ENCODE peak calls at places on chromosome 1, in four cellular contexts. U, L, C and J are unnamed samples.

GRCh38 chr1:54927475-54928240 is 40.7 kb upstream of the DHCR24 start:
- DNase-seq in U (peak; percentile 20), L (no peak), C (no peak), J (no peak)

GRCh38 chr1:56773341-56774066 is 45.7 kb downstream of the FYB2 start:
- DNase-seq in U (no peak), L (no peak), C (no peak), J (no peak)

GRCh38 chr1:77605246-77606026 is 77.0 kb downstream of the ZZZ3 start:
- DNase-seq in U (no peak), L (no peak), C (no peak), J (no peak)

GRCh38 chr1:23596382-23597358 is 37.4 kb upstream of the ID3 start:
- DNase-seq in U (no peak), L (no peak), C (no peak), J (no peak)

GRCh38 chr1:110785055-110785454 is 87.9 kb upstream of the CD53 start:
- DNase-seq in U (no peak), L (no peak), C (no peak), J (no peak)

GRCh38 chr1:108880850-108881249 is 4.1 kb downstream of the GPSM2 start:
- DNase-seq in U (no peak), L (no peak), C (no peak), J (no peak)

GRCh38 chr1:221602866-221603265 is 139.0 kb downstream of the DUSP10 start:
- DNase-seq in U (no peak), L (no peak), C (no peak), J (no peak)

GRCh38 chr1:100023482-100023881 is 53.7 kb downstream of the SLC35A3 start:
- DNase-seq in U (no peak), L (no peak), C (no peak), J (no peak)

GRCh38 chr1:238624786-238625185 is 734.1 kb upstream of the ZP4 start:
- DNase-seq in U (no peak), L (no peak), C (no peak), J (no peak)

GRCh38 chr1:212506666-212507065 is 73.9 kb downstream of the NENF start:
- DNase-seq in U (no peak), L (no peak), C (no peak), J (no peak)

GRCh38 chr1:115641762-115642167 is at the start of gene VANGL1:
- DNase-seq in U (peak; percentile 90), L (peak; percentile 73), C (no peak), J (peak; percentile 74)

GRCh38 chr1:231695439-231696255 is 69.1 kb downstream of the DISC1 start:
- DNase-seq in U (no peak), L (no peak), C (no peak), J (no peak)

GRCh38 chr1:10265936-10266335 is 55.6 kb downstream of the KIF1B start:
- DNase-seq in U (no peak), L (no peak), C (no peak), J (no peak)

GRCh38 chr1:224922404-224923164 is 6.9 kb upstream of the DNAH14 start:
- DNase-seq in U (peak; percentile 64), L (peak; percentile 7), C (peak; percentile 11), J (no peak)
- TF ChIP-seq TAF1 in U (no peak), L (no peak), C (no peak), J (no peak)

GRCh38 chr1:44811714-44812151 is 3.4 kb downstream of the BTBD19 start:
- DNase-seq in U (peak; percentile 57), L (no peak), C (no peak), J (no peak)
- TF ChIP-seq POLR2AphosphoS5 in U (no peak), L (no peak), C (no peak), J (no peak)

GRCh38 chr1:51926171-51926812 is 47.8 kb upstream of the NRDC start:
- DNase-seq in U (peak; percentile 39), L (no peak), C (no peak), J (no peak)
- TF ChIP-seq TAF1 in U (no peak), L (no peak), C (no peak), J (no peak)

GRCh38 chr1:186420923-186421322 is 40.0 kb downstream of the PDC start:
- DNase-seq in U (no peak), L (peak; percentile 6), C (no peak), J (peak; percentile 4)

GRCh38 chr1:186418503-186418902 is 42.4 kb downstream of the PDC start:
- DNase-seq in U (no peak), L (no peak), C (no peak), J (no peak)

GRCh38 chr1:186420311-186420710 is 40.6 kb downstream of the PDC start:
- DNase-seq in U (no peak), L (no peak), C (no peak), J (no peak)

GRCh38 chr1:186424539-186424938 is 36.4 kb downstream of the PDC start:
- DNase-seq in U (no peak), L (no peak), C (no peak), J (no peak)

GRCh38 chr1:186421446-186421845 is 39.5 kb downstream of the PDC start:
- DNase-seq in U (no peak), L (no peak), C (no peak), J (no peak)
- TF ChIP-seq POLR2AphosphoS5 in U (no peak), L (no peak), C (no peak), J (no peak)

GRCh38 chr1:34899906-34900305 is 29.5 kb downstream of the DLGAP3 start:
- DNase-seq in U (no peak), L (no peak), C (no peak), J (no peak)

GRCh38 chr1:34898220-34898820 is 31.1 kb downstream of the DLGAP3 start:
- DNase-seq in U (no peak), L (no peak), C (no peak), J (no peak)

GRCh38 chr1:34900775-34901502 is 28.5 kb downstream of the DLGAP3 start:
- DNase-seq in U (no peak), L (no peak), C (no peak), J (no peak)

GRCh38 chr1:34899471-34899870 is 30.0 kb downstream of the DLGAP3 start:
- DNase-seq in U (no peak), L (no peak), C (no peak), J (no peak)

GRCh38 chr1:34896612-34897011 is 32.8 kb downstream of the DLGAP3 start:
- DNase-seq in U (no peak), L (no peak), C (no peak), J (no peak)
- TF ChIP-seq TAF1 in U (no peak), L (no peak), C (no peak), J (no peak)

GRCh38 chr1:206508130-206508884 is 976 bp downstream of the RASSF5 start:
- DNase-seq in U (no peak), L (no peak), C (no peak), J (no peak)

GRCh38 chr1:206506405-206506802 is 927 bp upstream of the RASSF5 start:
- DNase-seq in U (no peak), L (no peak), C (no peak), J (no peak)

GRCh38 chr1:206508956-206509355 is 1.6 kb downstream of the RASSF5 start:
- DNase-seq in U (no peak), L (no peak), C (no peak), J (no peak)

GRCh38 chr1:206506803-206507394 is 432 bp upstream of the RASSF5 start:
- DNase-seq in U (no peak), L (peak; percentile 49), C (no peak), J (no peak)

GRCh38 chr1:206507395-206508129 is at the start of gene RASSF5:
- DNase-seq in U (peak; percentile 65), L (peak; percentile 81), C (no peak), J (peak; percentile 84)
- TF ChIP-seq POLR2AphosphoS5 in U (no peak), L (no peak), C (peak; percentile 30), J (no peak)